ENCODE peak calls at places on chromosomes 6 and 20, in four cellular contexts. O is cerebellum, D is epithelial cell of esophagus, B is HFFc6. X is an unnamed sample.

GRCh38 chr6:116881236-116881635 is 4.2 kb downstream of the RFX6 start:
- DNase-seq in O (no peak), D (peak), B (no peak), X (peak)

GRCh38 chr20:58019027-58019849 is 209.2 kb downstream of the ANKRD60 start:
- DNase-seq in O (no peak), D (no peak), B (peak), X (no peak)

GRCh38 chr6:129469070-129469662 is 240.8 kb downstream of the ARHGAP18 start:
- DNase-seq in O (no peak), D (peak), B (peak), X (peak)

GRCh38 chr20:48617481-48617880 is 210.3 kb downstream of the PREX1 start:
- DNase-seq in O (no peak), D (no peak), B (no peak), X (no peak)

GRCh38 chr6:13004610-13005009 is 288.0 kb downstream of the PHACTR1 start:
- DNase-seq in O (no peak), D (no peak), B (no peak), X (no peak)

GRCh38 chr6:45436544-45437440 is 59.1 kb upstream of the SUPT3H start:
- DNase-seq in O (no peak), D (peak), B (peak), X (peak)

GRCh38 chr6:127458817-127459216 is 372 bp downstream of the KIAA0408 start:
- DNase-seq in O (no peak), D (peak), B (no peak), X (no peak)

GRCh38 chr6:71248306-71248705 is 40.3 kb upstream of the OGFRL1 start:
- DNase-seq in O (peak), D (peak), B (peak), X (peak)

GRCh38 chr20:63416631-63417030 is 55.5 kb upstream of the CHRNA4 start:
- DNase-seq in O (peak), D (no peak), B (no peak), X (no peak)

GRCh38 chr6:73521351-73522254 is 771 bp upstream of the EEF1A1 start:
- DNase-seq in O (no peak), D (peak), B (peak), X (peak)

X was measured in bronchial epithelial cell.